ENCODE peak calls at places on chromosomes 16 and 17, in five cellular contexts. L is heart left ventricle, A is heart right ventricle, V is uterus, Y is HCT116. Z is an unnamed sample.
A peak's percentile ranks its signal among the peaks of the same experiment; 100 is the strongest.

GRCh38 chr17:29368161-29368560 is 22.0 kb upstream of the TAOK1 start:
- DNase-seq in A (no peak), L (no peak), Y (no peak), V (no peak), Z (no peak)

GRCh38 chr17:9037741-9038140 is 16.4 kb downstream of the NTN1 start:
- DNase-seq in V (no peak), L (no peak), Y (no peak), A (no peak), Z (no peak)

GRCh38 chr16:64469906-64470702 is 651.8 kb downstream of the CDH11 start:
- DNase-seq in L (peak; percentile 39), Y (no peak), A (no peak), V (no peak), Z (no peak)

GRCh38 chr17:71830916-71831315 is 289.9 kb upstream of the SOX9 start:
- DNase-seq in A (no peak), L (no peak), Y (no peak), V (no peak), Z (no peak)

GRCh38 chr16:66524601-66525164 is 25.2 kb downstream of the TK2 start:
- DNase-seq in L (peak; percentile 62), Y (no peak), V (no peak), A (no peak), Z (no peak)

GRCh38 chr16:7405166-7405565 is 72.5 kb downstream of the RBFOX1 start:
- DNase-seq in L (peak; percentile 81), V (no peak), Y (no peak), A (peak; percentile 50), Z (no peak)

GRCh38 chr16:52561910-52562741 is 15.2 kb upstream of the TOX3 start:
- DNase-seq in Y (no peak), L (no peak), A (no peak), V (no peak), Z (no peak)

GRCh38 chr17:68640601-68641000 is 39.4 kb upstream of the FAM20A start:
- DNase-seq in Y (no peak), A (no peak), V (no peak), L (no peak), Z (no peak)

GRCh38 chr16:4664538-4665418 is 28.6 kb upstream of the NUDT16L1 start:
- DNase-seq in Y (no peak), V (peak; percentile 71), A (peak; percentile 42), L (no peak), Z (no peak)

GRCh38 chr16:22969567-22969966 is 155.6 kb downstream of the HS3ST2 start:
- DNase-seq in V (no peak), A (no peak), Y (no peak), L (no peak), Z (no peak)

GRCh38 chr17:40956401-40957254 is 10.1 kb downstream of the KRT39 start:
- DNase-seq in L (no peak), V (no peak), A (no peak), Y (peak; percentile 98), Z (no peak)

GRCh38 chr17:29611351-29612093 is 11.2 kb downstream of the CORO6 start:
- DNase-seq in A (no peak), V (no peak), L (no peak), Y (no peak), Z (peak; percentile 50)

GRCh38 chr17:28072935-28073533 is 30.6 kb downstream of the NLK start:
- DNase-seq in V (no peak), Y (no peak), L (no peak), A (no peak), Z (no peak)

GRCh38 chr16:30354423-30355143 is 525 bp downstream of the CD2BP2 start:
- DNase-seq in A (no peak), V (no peak), L (no peak), Y (no peak), Z (no peak)

GRCh38 chr17:43342601-43342905 is 56.2 kb upstream of the ARL4D start:
- DNase-seq in L (no peak), Y (no peak), A (no peak), V (no peak), Z (no peak)

GRCh38 chr16:8944113-8944765 is 19.5 kb downstream of the USP7 start:
- DNase-seq in A (no peak), L (no peak), Y (no peak), V (no peak), Z (no peak)

GRCh38 chr17:66437466-66438026 is 135.1 kb downstream of the PRKCA start:
- DNase-seq in Y (no peak), L (no peak), V (no peak), A (no peak), Z (no peak)

GRCh38 chr16:88760424-88761142 is 24.4 kb downstream of the PIEZO1 start:
- DNase-seq in Y (no peak), A (no peak), L (no peak), V (no peak), Z (no peak)

GRCh38 chr16:49661465-49662187 is 194.3 kb downstream of the ZNF423 start:
- DNase-seq in L (no peak), V (no peak), Y (no peak), A (no peak), Z (no peak)

GRCh38 chr17:43758497-43759174 is at the start of gene SOST:
- DNase-seq in Y (no peak), V (no peak), A (no peak), L (no peak), Z (peak; percentile 76)

GRCh38 chr17:32943206-32943605 is 15.3 kb downstream of the TMEM98 start:
- DNase-seq in L (no peak), Y (no peak), A (no peak), V (no peak), Z (no peak)

GRCh38 chr17:77530591-77530990 is 389.8 kb downstream of the SEC14L1 start:
- DNase-seq in Y (no peak), A (no peak), V (no peak), L (no peak), Z (peak; percentile 5)

GRCh38 chr17:2385240-2386202 is 15.3 kb downstream of the MNT start:
- DNase-seq in V (no peak), Y (no peak), A (no peak), L (no peak), Z (no peak)

GRCh38 chr16:30948087-30948955 is 547 bp upstream of the ORAI3 start:
- DNase-seq in A (peak; percentile 92), L (peak; percentile 87), Y (peak; percentile 92), V (peak; percentile 94), Z (peak; percentile 96)

GRCh38 chr17:17280613-17281549 is at the start of gene COPS3:
- DNase-seq in Y (peak; percentile 94), L (peak; percentile 99), A (peak; percentile 99), V (peak; percentile 98), Z (peak; percentile 98)
- TF ChIP-seq CTCF in Y (no peak), L (no peak), A (no peak), V (no peak), Z (no peak)

GRCh38 chr17:73462830-73463229 is 151.0 kb upstream of the CDC42EP4 start:
- DNase-seq in V (no peak), A (no peak), L (no peak), Y (no peak), Z (no peak)

GRCh38 chr17:73465851-73466250 is 154.1 kb upstream of the CDC42EP4 start:
- DNase-seq in Y (no peak), V (no peak), L (no peak), A (no peak), Z (no peak)

GRCh38 chr17:73466704-73467433 is 155.1 kb upstream of the CDC42EP4 start:
- DNase-seq in L (no peak), V (no peak), A (no peak), Y (no peak), Z (no peak)

GRCh38 chr17:73464447-73464846 is 152.6 kb upstream of the CDC42EP4 start:
- DNase-seq in Y (no peak), L (no peak), A (no peak), V (no peak), Z (no peak)

GRCh38 chr17:73465130-73465529 is 153.3 kb upstream of the CDC42EP4 start:
- DNase-seq in Y (no peak), L (no peak), V (no peak), A (no peak), Z (no peak)
- H3K36me3 ChIP-seq in Y (no peaks in the 10 kb centered on the region), L (no peaks in the 10 kb centered on the region), V (no peaks in the 10 kb centered on the region), A (no peaks in the 10 kb centered on the region), Z (no peaks in the 10 kb centered on the region)

GRCh38 chr17:31003225-31003866 is 32.5 kb downstream of the RNF135 start:
- DNase-seq in Y (no peak), A (no peak), V (no peak), L (no peak), Z (no peak)

GRCh38 chr17:31008374-31009035 is 37.7 kb downstream of the RNF135 start:
- DNase-seq in V (peak; percentile 59), L (peak; percentile 63), A (peak; percentile 42), Y (no peak), Z (peak; percentile 79)

GRCh38 chr17:31004160-31004559 is 33.3 kb downstream of the RNF135 start:
- DNase-seq in A (no peak), L (no peak), V (no peak), Y (no peak), Z (no peak)

GRCh38 chr17:31002047-31002446 is 31.2 kb downstream of the RNF135 start:
- DNase-seq in L (no peak), Y (no peak), V (no peak), A (no peak), Z (no peak)

DNA sequence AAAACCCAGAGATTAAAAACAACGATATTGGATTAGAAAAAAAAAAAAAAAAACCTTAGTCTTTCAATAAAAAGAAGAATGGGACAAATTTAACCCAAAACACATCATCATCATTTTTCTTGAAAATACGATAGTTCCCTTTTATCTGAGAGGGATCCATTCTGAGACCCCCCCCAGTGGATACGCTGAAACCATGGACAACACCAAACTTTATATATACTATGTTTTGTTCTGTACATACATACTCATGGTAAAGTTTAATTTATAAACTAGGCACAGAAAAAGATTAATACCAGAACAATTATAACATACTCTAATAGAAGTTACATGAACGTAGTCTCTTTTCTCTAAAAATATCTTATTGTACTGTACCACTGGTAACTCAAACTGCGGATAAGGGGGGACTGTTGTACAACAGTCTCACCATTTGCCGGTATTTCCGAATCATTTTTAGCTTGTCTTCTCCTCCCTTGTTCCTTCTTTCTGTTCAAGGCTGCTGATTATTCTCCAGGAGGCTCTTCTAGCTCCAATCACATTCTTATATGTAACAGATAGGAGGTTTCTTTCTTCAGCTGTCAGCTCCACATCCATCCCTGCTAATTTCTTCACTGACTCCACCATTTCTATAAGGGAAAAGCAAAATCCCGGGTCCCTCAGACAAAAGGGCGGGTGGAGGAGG is 37.0 kb downstream of the RNF135 start:
- DNase-seq in L (no peak), Y (no peak), A (no peak), V (no peak), Z (no peak)
- H3K4me3 ChIP-seq in L (peak overlapping the region; percentile 64), Y (no peak overlapping the region), A (peak overlapping the region; percentile 72), V (peak overlapping the region; percentile 55), Z (peak overlapping the region; percentile 82)

DNA sequence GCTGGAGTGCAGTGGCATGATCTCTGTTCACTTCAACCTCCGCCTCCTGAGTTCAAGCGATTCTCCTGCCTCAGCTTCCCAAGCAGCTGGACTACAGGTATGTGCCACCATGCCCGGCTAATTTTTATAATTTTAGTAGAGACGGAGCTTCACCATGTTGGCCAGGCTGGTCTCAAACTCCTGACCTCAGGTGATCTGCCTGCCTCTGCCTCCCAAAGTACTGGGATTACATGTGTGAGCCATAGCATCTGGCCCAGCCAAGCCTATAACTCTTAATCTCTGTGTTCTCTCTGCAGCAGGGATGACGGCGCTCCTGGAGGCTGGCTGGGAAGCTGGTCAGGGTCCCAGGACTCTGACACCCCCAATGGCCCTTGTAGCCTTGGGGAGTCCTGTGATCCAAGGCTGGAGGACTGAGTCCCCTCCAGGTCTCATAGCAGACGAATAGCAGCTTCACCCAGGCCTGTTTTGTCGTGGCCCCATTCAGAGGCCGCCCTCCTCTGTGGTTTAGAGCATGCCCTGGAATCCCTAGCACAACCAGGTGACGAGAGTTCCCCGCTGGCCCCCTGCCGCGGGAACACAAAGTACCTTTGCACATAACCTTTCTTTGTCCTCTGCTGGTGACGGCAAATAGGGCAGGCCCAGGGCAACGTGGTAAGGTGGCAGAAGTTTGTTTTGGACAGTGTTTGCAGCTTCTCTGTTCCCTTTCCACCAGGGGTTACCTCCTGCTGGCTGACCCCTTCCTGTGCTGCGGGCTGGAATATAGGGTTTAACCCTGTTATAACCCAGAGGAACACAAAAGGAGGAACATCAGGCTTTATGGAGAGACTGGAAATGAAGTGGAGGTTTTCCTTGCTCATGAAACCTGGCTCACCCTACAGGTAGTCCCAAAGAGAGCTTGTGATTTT is 43.0 kb upstream of the TOB1 start:
- DNase-seq in V (no peak), A (peak; percentile 62), L (peak; percentile 83), Y (no peak), Z (no peak)
- TF ChIP-seq CTCF in V (no peak), A (no peak), L (no peak), Y (no peak), Z (no peak)